ENCODE peak calls at places on chromosome 13, in five cellular contexts. K is tibial nerve; R is AG09319; G is fibroblast of lung; O is activated CD8-positive, alpha-beta T cell treated with anti-CD3 and anti-CD28 coated beads for 36 hours. J is an unnamed sample.
A peak's percentile ranks its signal among the peaks of the same experiment; 100 is the strongest.

GRCh38 chr13:76009491-76009890 is 373.4 kb downstream of the LMO7 start:
- DNase-seq in K (no peak), R (no peak), G (peak; percentile 64), O (no peak), J (no peak)

GRCh38 chr13:30561506-30561905 is 56.2 kb upstream of the USPL1 start:
- DNase-seq in K (no peak), R (no peak), G (no peak), O (no peak), J (no peak)

GRCh38 chr13:67106502-67107057 is 123.6 kb downstream of the PCDH9 start:
- DNase-seq in K (no peak), R (no peak), G (no peak), O (no peak), J (no peak)

GRCh38 chr13:72160977-72161376 is 294.0 kb upstream of the DACH1 start:
- DNase-seq in K (no peak), R (no peak), G (no peak), O (no peak), J (no peak)

GRCh38 chr13:56166864-56167263 is 973.9 kb upstream of the PRR20A start:
- DNase-seq in K (no peak), R (no peak), G (no peak), O (no peak), J (no peak)

GRCh38 chr13:104315606-104316005 is 1249.4 kb upstream of the SLC10A2 start:
- DNase-seq in K (no peak), R (no peak), G (peak; percentile 85), O (no peak), J (no peak)

GRCh38 chr13:75621147-75621546 is 15.0 kb upstream of the LMO7 start:
- DNase-seq in K (no peak), R (no peak), G (no peak), O (no peak), J (no peak)

GRCh38 chr13:25844559-25845434 is 207.0 kb downstream of the SHISA2 start:
- DNase-seq in K (no peak), R (no peak), G (peak; percentile 37), O (no peak), J (peak; percentile 24)

GRCh38 chr13:43984292-43984691 is 104.6 kb downstream of the LACC1 start:
- DNase-seq in K (no peak), R (no peak), G (no peak), O (no peak), J (no peak)

GRCh38 chr13:99969934-99970760 is 1.4 kb downstream of the ZIC5 start:
- DNase-seq in K (no peak), R (no peak), G (no peak), O (peak; percentile 65), J (no peak)

GRCh38 chr13:50353651-50354415 is 338.6 kb downstream of the KCNRG start:
- DNase-seq in K (no peak), R (no peak), G (peak; percentile 67), O (no peak), J (no peak)

GRCh38 chr13:98798849-98799645 is 46.6 kb upstream of the SLC15A1 start:
- DNase-seq in K (no peak), R (peak; percentile 91), G (peak; percentile 96), O (no peak), J (no peak)

GRCh38 chr13:105565328-105565727 is 970.1 kb downstream of the EFNB2 start:
- DNase-seq in K (no peak), R (no peak), G (peak; percentile 54), O (no peak), J (no peak)

GRCh38 chr13:44927953-44928352 is 61.3 kb downstream of the NUFIP1 start:
- DNase-seq in K (no peak), R (no peak), G (no peak), O (no peak), J (no peak)

GRCh38 chr13:75724742-75725504 is 88.8 kb downstream of the LMO7 start:
- DNase-seq in K (no peak), R (no peak), G (no peak), O (no peak), J (no peak)

GRCh38 chr13:102580552-102581169 is 16.1 kb upstream of the TPP2 start:
- DNase-seq in K (no peak), R (no peak), G (peak; percentile 84), O (peak; percentile 42), J (peak; percentile 50)

GRCh38 chr13:39159971-39160370 is 121.7 kb downstream of the NHLRC3 start:
- DNase-seq in K (no peak), R (no peak), G (no peak), O (no peak), J (no peak)

GRCh38 chr13:104635879-104636278 is 1569.7 kb upstream of the SLC10A2 start:
- DNase-seq in K (no peak), R (no peak), G (no peak), O (no peak), J (no peak)

GRCh38 chr13:44148159-44148929 is 225.3 kb upstream of the SERP2 start:
- DNase-seq in K (no peak), R (no peak), G (no peak), O (no peak), J (no peak)

GRCh38 chr13:39612023-39612637 is 9.1 kb upstream of the LHFPL6 start:
- DNase-seq in K (peak; percentile 65), R (no peak), G (peak; percentile 83), O (peak; percentile 78), J (peak; percentile 47)

GRCh38 chr13:27349458-27349857 is 75.0 kb upstream of the GTF3A start:
- DNase-seq in K (no peak), R (no peak), G (no peak), O (no peak), J (no peak)

GRCh38 chr13:33678084-33678483 is 139.9 kb upstream of the RFC3 start:
- DNase-seq in K (no peak), R (no peak), G (no peak), O (no peak), J (no peak)

GRCh38 chr13:59877933-59878332 is 285.8 kb downstream of the DIAPH3 start:
- DNase-seq in K (no peak), R (peak; percentile 20), G (peak; percentile 58), O (no peak), J (no peak)

GRCh38 chr13:92821324-92821723 is 405.3 kb upstream of the GPC6 start:
- DNase-seq in K (no peak), R (no peak), G (no peak), O (no peak), J (no peak)

GRCh38 chr13:28530729-28531194 is 35.8 kb upstream of the FLT1 start:
- DNase-seq in K (no peak), R (no peak), G (peak; percentile 36), O (no peak), J (no peak)

GRCh38 chr13:42047561-42048322 is 706 bp upstream of the DGKH start:
- DNase-seq in K (no peak), R (no peak), G (peak; percentile 73), O (peak; percentile 66), J (peak; percentile 69)

DNA sequence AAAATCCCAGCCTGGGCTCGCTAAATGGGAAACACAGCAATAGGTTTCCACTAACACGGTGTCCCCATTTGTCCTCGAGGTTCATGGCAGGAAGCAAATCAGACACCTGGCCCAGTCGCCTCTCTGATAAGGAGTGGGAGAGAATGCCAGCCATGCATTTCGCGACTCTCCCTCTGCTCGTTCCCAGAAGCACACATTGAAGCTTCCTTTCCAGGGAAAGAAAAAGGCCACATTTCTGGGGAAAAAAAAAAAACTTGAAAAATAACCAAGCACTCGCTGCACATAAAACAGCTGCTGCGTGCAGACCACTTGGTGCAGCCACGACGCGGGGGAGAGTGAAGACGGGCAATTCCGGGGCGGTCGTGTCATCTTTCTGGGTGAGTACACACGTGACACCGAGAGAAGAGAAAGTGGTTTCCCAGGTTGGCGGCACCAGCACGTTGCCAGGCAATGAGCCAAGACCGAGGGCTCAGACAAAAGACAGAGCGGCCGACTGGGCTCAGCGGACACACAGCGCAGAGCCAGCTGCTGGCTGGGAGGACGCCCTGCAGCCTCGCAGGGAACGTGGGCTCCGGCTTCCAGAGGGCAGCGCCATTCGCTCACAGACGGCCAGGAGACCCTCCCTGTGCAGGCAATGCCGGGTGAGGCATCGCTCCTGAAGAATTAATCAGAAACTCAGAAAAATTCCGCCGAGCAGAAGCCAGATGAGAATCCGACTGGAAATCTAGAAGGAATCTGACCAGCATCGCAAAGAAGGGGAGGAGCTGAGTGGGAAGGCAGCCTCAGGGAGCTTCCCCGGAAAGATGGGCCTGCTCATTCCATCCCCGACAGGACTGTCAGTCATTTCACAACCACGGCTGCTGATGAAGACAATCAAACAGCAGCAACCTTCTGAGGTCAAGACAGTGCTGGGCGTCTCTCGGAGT is 83.2 kb upstream of the IRS2 start:
- DNase-seq in K (peak; percentile 42), R (peak; percentile 31), G (peak; percentile 63), O (peak; percentile 67), J (no peak)
- TF ChIP-seq CTCF in K (no peak), R (peak; percentile 46), G (peak; percentile 17), O (no peak), J (no peak)

DNA sequence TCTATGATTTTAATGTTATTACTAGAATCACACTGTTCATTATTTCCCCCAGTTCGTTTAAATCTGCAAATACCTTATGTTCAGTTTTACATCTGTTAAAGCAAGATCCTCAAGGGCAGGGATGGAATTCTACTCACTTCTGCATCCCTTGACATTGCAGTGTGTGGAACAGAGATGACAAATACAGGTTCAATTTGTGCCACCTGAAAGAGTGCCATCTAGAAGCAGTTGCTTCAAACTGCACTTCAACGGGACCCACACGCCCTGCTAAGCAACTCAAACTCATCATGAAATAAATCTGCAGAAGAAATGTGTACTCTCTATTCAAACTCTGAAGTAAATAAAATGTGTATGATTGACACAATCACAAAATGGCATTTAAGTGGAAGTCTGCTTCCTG is 44.5 kb downstream of the RUBCNL start:
- DNase-seq in K (no peak), R (no peak), G (no peak), O (no peak), J (no peak)
- TF ChIP-seq CTCF in K (no peak), R (no peak), G (no peak), O (no peak), J (no peak)

GRCh38 chr13:112608212-112608611 is 20.3 kb upstream of the TUBGCP3 start:
- DNase-seq in K (no peak), R (no peak), G (no peak), O (no peak), J (no peak)

GRCh38 chr13:112605531-112605990 is 17.6 kb upstream of the TUBGCP3 start:
- DNase-seq in K (no peak), R (no peak), G (no peak), O (no peak), J (no peak)

GRCh38 chr13:112606125-112607001 is 18.4 kb upstream of the TUBGCP3 start:
- DNase-seq in K (peak; percentile 85), R (peak; percentile 60), G (peak; percentile 85), O (peak; percentile 90), J (peak; percentile 95)

GRCh38 chr13:112601351-112601750 is 13.4 kb upstream of the TUBGCP3 start:
- DNase-seq in K (no peak), R (no peak), G (no peak), O (no peak), J (no peak)

DNA sequence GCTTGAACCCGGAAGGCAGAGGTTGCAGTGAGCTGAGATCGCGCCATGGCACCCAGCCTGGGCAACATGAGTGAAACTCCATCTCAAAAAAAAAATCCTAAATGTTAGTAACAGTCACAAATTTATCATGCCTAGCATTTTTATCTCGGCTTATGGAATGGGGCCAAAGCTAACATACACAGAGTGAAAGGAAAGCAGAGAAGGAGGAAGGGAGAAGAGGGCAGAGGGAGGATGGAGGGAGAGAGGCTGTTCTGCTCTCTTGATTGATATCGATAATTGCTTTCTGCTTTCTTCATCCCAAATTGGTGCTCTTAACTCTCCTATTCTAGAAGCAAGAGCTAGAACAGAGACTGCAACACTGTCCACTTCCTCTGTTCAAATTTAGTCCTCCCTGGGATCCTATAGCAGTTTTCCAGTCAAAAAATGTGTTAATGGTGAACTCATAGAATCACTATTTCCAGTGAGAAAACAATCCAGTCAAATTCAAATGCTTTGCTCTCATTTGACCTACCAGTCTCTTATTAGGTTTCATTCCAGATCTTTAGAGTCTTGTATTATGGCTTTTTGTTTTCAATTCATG is 15.8 kb upstream of the TUBGCP3 start:
- DNase-seq in K (no peak), R (no peak), G (peak; percentile 58), O (no peak), J (no peak)
- TF ChIP-seq CTCF in K (no peak), R (no peak), G (no peak), O (no peak), J (no peak)

GRCh38 chr13:35718084-35718483 is 241.6 kb upstream of the MAB21L1 start:
- DNase-seq in K (no peak), R (no peak), G (no peak), O (no peak), J (no peak)
- TF ChIP-seq CTCF in K (no peak), R (no peak), G (no peak), O (no peak), J (no peak)

J was measured in GM10248.